ENCODE peak calls at places on chromosomes 16 and 17, in six cellular contexts. One of them, this sample, is unnamed.
A peak's percentile ranks its signal among the peaks of the same experiment; 100 is the strongest.

GRCh38 chr17:40961586-40961985 is 5.2 kb downstream of the KRT39 start:
- DNase-seq in CD8-positive, alpha-beta T cell: no peak
- DNase-seq in B cell: no peak
- DNase-seq in A549: no peak
- DNase-seq in RWPE2: no peak
- DNase-seq in sigmoid colon: no peak
- DNase-seq in this sample: no peak

GRCh38 chr16:19148189-19148588 is 19.9 kb upstream of the SYT17 start:
- DNase-seq in CD8-positive, alpha-beta T cell: no peak
- DNase-seq in A549: no peak
- DNase-seq in B cell: no peak
- DNase-seq in sigmoid colon: no peak
- DNase-seq in RWPE2: no peak
- DNase-seq in this sample: no peak

GRCh38 chr16:52613508-52613907 is 66.6 kb upstream of the TOX3 start:
- DNase-seq in CD8-positive, alpha-beta T cell: no peak
- DNase-seq in B cell: no peak
- DNase-seq in RWPE2: no peak
- DNase-seq in A549: no peak
- DNase-seq in sigmoid colon: no peak
- DNase-seq in this sample: no peak

GRCh38 chr16:2042666-2043295 is 4.9 kb downstream of the NTHL1 start:
- DNase-seq in A549: peak; percentile 44
- DNase-seq in CD8-positive, alpha-beta T cell: no peak
- DNase-seq in B cell: no peak
- DNase-seq in RWPE2: no peak
- DNase-seq in sigmoid colon: no peak
- DNase-seq in this sample: no peak

GRCh38 chr17:47728214-47728877 is 4.7 kb upstream of the TBX21 start:
- DNase-seq in RWPE2: peak; percentile 32
- DNase-seq in B cell: no peak
- DNase-seq in CD8-positive, alpha-beta T cell: no peak
- DNase-seq in sigmoid colon: no peak
- DNase-seq in A549: no peak
- DNase-seq in this sample: peak; percentile 28

GRCh38 chr16:86984975-86985655 is 332.1 kb downstream of the C16orf95 start:
- DNase-seq in RWPE2: peak; percentile 26
- DNase-seq in sigmoid colon: no peak
- DNase-seq in CD8-positive, alpha-beta T cell: no peak
- DNase-seq in A549: no peak
- DNase-seq in B cell: no peak
- DNase-seq in this sample: peak; percentile 48

GRCh38 chr17:21385281-21385845 is 9.2 kb downstream of the KCNJ12 start:
- DNase-seq in CD8-positive, alpha-beta T cell: no peak
- DNase-seq in B cell: no peak
- DNase-seq in RWPE2: no peak
- DNase-seq in A549: no peak
- DNase-seq in sigmoid colon: no peak
- DNase-seq in this sample: no peak

GRCh38 chr17:28745777-28746473 is 2.1 kb downstream of the TRAF4 start:
- DNase-seq in RWPE2: peak; percentile 95
- DNase-seq in A549: peak; percentile 55
- DNase-seq in B cell: peak; percentile 40
- DNase-seq in sigmoid colon: no peak
- DNase-seq in CD8-positive, alpha-beta T cell: no peak
- DNase-seq in this sample: peak; percentile 72

GRCh38 chr17:76404256-76404655 is 19.8 kb downstream of the SPHK1 start:
- DNase-seq in A549: no peak
- DNase-seq in CD8-positive, alpha-beta T cell: no peak
- DNase-seq in B cell: no peak
- DNase-seq in sigmoid colon: no peak
- DNase-seq in RWPE2: no peak
- DNase-seq in this sample: no peak

GRCh38 chr17:55693244-55694216 is 29.1 kb downstream of the TMEM100 start:
- DNase-seq in RWPE2: no peak
- DNase-seq in A549: no peak
- DNase-seq in CD8-positive, alpha-beta T cell: no peak
- DNase-seq in sigmoid colon: peak; percentile 77
- DNase-seq in B cell: no peak
- DNase-seq in this sample: no peak

GRCh38 chr16:75593825-75594820 is 27.9 kb downstream of the GABARAPL2 start:
- DNase-seq in A549: peak; percentile 48
- DNase-seq in CD8-positive, alpha-beta T cell: no peak
- DNase-seq in sigmoid colon: no peak
- DNase-seq in RWPE2: no peak
- DNase-seq in B cell: no peak
- DNase-seq in this sample: no peak

GRCh38 chr16:80935691-80936090 is 71.0 kb downstream of the CMC2 start:
- DNase-seq in CD8-positive, alpha-beta T cell: no peak
- DNase-seq in sigmoid colon: no peak
- DNase-seq in B cell: no peak
- DNase-seq in RWPE2: no peak
- DNase-seq in A549: no peak
- DNase-seq in this sample: no peak

GRCh38 chr17:73362697-73363096 is 50.9 kb upstream of the CDC42EP4 start:
- DNase-seq in sigmoid colon: no peak
- DNase-seq in CD8-positive, alpha-beta T cell: no peak
- DNase-seq in B cell: no peak
- DNase-seq in A549: peak; percentile 24
- DNase-seq in RWPE2: no peak
- DNase-seq in this sample: no peak

GRCh38 chr17:83080641-83081560 is 1.5 kb downstream of the METRNL start:
- DNase-seq in A549: no peak
- DNase-seq in B cell: peak; percentile 85
- DNase-seq in CD8-positive, alpha-beta T cell: peak; percentile 59
- DNase-seq in sigmoid colon: no peak
- DNase-seq in RWPE2: no peak
- DNase-seq in this sample: no peak

GRCh38 chr16:15811778-15812750 is 44.8 kb downstream of the MYH11 start:
- DNase-seq in B cell: no peak
- DNase-seq in CD8-positive, alpha-beta T cell: no peak
- DNase-seq in sigmoid colon: peak; percentile 72
- DNase-seq in RWPE2: no peak
- DNase-seq in A549: peak; percentile 69
- DNase-seq in this sample: no peak

GRCh38 chr17:49890852-49891251 is 43.0 kb upstream of the TAC4 start:
- DNase-seq in RWPE2: no peak
- DNase-seq in CD8-positive, alpha-beta T cell: no peak
- DNase-seq in B cell: no peak
- DNase-seq in A549: no peak
- DNase-seq in sigmoid colon: no peak
- DNase-seq in this sample: no peak

GRCh38 chr16:75075688-75076268 is 40.8 kb downstream of the LDHD start:
- DNase-seq in A549: no peak
- DNase-seq in sigmoid colon: no peak
- DNase-seq in B cell: no peak
- DNase-seq in CD8-positive, alpha-beta T cell: no peak
- DNase-seq in RWPE2: no peak
- DNase-seq in this sample: no peak

GRCh38 chr17:46047398-46047797 is 48.3 kb downstream of the STH start:
- DNase-seq in B cell: no peak
- DNase-seq in RWPE2: no peak
- DNase-seq in CD8-positive, alpha-beta T cell: no peak
- DNase-seq in A549: no peak
- DNase-seq in sigmoid colon: no peak
- DNase-seq in this sample: no peak

GRCh38 chr17:46045639-46046038 is 46.6 kb downstream of the STH start:
- DNase-seq in CD8-positive, alpha-beta T cell: no peak
- DNase-seq in B cell: no peak
- DNase-seq in RWPE2: no peak
- DNase-seq in A549: no peak
- DNase-seq in sigmoid colon: no peak
- DNase-seq in this sample: no peak

GRCh38 chr17:46044989-46045388 is 45.9 kb downstream of the STH start:
- DNase-seq in CD8-positive, alpha-beta T cell: no peak
- DNase-seq in A549: no peak
- DNase-seq in RWPE2: no peak
- DNase-seq in B cell: no peak
- DNase-seq in sigmoid colon: no peak
- DNase-seq in this sample: no peak

GRCh38 chr17:46044286-46044928 is 45.4 kb downstream of the STH start:
- DNase-seq in CD8-positive, alpha-beta T cell: peak; percentile 65
- DNase-seq in sigmoid colon: peak; percentile 92
- DNase-seq in B cell: peak; percentile 57
- DNase-seq in RWPE2: no peak
- DNase-seq in A549: peak; percentile 93
- DNase-seq in this sample: no peak

DNA sequence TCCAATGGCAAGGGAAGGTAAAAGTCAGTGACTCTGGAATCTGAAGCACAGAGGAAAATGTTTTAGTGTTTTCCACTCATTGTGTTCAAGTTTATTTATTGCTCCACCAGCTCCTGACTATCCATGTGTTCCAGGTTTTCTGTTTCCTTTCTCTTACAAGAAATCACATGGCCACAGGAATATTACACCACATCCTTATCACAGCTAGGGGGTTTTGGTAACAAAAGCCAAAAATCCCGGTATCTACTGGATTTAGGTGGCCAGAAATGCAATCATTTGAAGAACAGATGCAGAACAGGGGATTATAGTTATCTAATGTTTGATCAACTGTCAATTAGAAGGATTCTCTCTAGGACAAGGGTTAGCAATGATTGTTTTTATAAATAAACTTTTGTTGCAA is 47.9 kb downstream of the STH start:
- DNase-seq in CD8-positive, alpha-beta T cell: no peak
- DNase-seq in B cell: no peak
- DNase-seq in sigmoid colon: no peak
- DNase-seq in RWPE2: no peak
- DNase-seq in A549: no peak
- DNase-seq in this sample: no peak
- TF ChIP-seq CTCF in CD8-positive, alpha-beta T cell: no peak
- TF ChIP-seq CTCF in B cell: no peak
- TF ChIP-seq CTCF in sigmoid colon: no peak
- TF ChIP-seq CTCF in RWPE2: no peak
- TF ChIP-seq CTCF in A549: no peak
- TF ChIP-seq CTCF in this sample: peak; percentile 42

DNA sequence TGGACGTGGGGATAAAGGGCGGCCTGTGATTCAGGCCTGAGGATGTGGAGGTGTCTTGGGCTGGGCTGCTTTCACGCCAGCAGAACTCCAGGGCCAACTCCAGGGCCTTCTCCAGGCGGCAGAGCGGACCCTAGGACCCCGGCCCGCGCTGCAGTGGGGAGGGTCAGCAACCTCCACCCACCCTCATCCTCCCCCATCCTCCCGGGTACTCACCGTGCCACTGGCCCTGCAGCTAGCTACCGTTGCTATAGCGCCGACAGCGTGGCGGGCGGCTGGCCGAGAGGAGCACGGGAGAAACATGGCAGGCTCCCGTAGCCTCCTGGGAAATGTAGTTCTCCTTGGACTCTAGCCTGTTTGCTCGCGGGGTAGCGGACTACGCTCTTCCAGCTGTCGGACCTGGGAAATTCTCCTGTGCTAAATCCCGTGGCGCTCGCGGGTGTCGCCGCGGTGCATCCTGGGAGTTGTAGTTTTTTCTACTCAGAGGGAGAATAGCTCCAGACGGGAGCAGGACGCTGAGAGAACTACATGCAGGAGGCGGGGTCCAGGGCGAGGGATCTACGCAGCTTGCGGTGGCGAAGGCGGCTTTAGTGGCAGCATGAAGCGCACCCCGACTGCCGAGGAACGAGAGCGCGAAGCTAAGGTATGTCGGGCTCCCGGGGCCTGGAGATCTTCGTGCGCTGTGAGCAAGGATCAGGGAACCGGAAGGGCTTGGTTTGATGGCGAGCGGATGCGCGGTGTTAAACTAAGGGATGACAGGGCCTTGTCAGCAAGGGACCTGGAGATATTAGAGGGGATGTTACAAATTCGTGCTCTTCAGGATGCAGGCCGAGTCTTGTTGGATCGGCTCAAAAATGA is at the start of the genes FTO and RPGRIP1L:
- DNase-seq in RWPE2: peak; percentile 98
- DNase-seq in B cell: peak; percentile 94
- DNase-seq in A549: peak; percentile 99
- DNase-seq in CD8-positive, alpha-beta T cell: peak; percentile 96
- DNase-seq in sigmoid colon: peak; percentile 99
- DNase-seq in this sample: peak; percentile 98
- TF ChIP-seq CTCF in RWPE2: no peak
- TF ChIP-seq CTCF in B cell: no peak
- TF ChIP-seq CTCF in A549: no peak
- TF ChIP-seq CTCF in CD8-positive, alpha-beta T cell: no peak
- TF ChIP-seq CTCF in sigmoid colon: no peak
- TF ChIP-seq CTCF in this sample: peak; percentile 25

GRCh38 chr17:8282345-8282744 is 6.1 kb upstream of the RANGRF start:
- DNase-seq in RWPE2: no peak
- DNase-seq in sigmoid colon: no peak
- DNase-seq in B cell: no peak
- DNase-seq in CD8-positive, alpha-beta T cell: no peak
- DNase-seq in A549: no peak
- DNase-seq in this sample: no peak
- TF ChIP-seq CTCF in RWPE2: no peak
- TF ChIP-seq CTCF in sigmoid colon: no peak
- TF ChIP-seq CTCF in B cell: no peak
- TF ChIP-seq CTCF in CD8-positive, alpha-beta T cell: no peak
- TF ChIP-seq CTCF in A549: no peak
- TF ChIP-seq CTCF in this sample: no peak

GRCh38 chr17:33522623-33523022 is 229.5 kb upstream of the ASIC2 start:
- DNase-seq in A549: no peak
- DNase-seq in B cell: no peak
- DNase-seq in CD8-positive, alpha-beta T cell: no peak
- DNase-seq in RWPE2: no peak
- DNase-seq in sigmoid colon: no peak
- DNase-seq in this sample: no peak
- TF ChIP-seq CTCF in A549: no peak
- TF ChIP-seq CTCF in B cell: no peak
- TF ChIP-seq CTCF in CD8-positive, alpha-beta T cell: no peak
- TF ChIP-seq CTCF in RWPE2: no peak
- TF ChIP-seq CTCF in sigmoid colon: no peak
- TF ChIP-seq CTCF in this sample: no peak

GRCh38 chr17:19546289-19547065 is 12.8 kb downstream of the SLC47A1 start:
- DNase-seq in sigmoid colon: peak; percentile 75
- DNase-seq in RWPE2: no peak
- DNase-seq in CD8-positive, alpha-beta T cell: no peak
- DNase-seq in A549: no peak
- DNase-seq in B cell: peak; percentile 45
- DNase-seq in this sample: no peak
- TF ChIP-seq CTCF in sigmoid colon: peak; percentile 17
- TF ChIP-seq CTCF in RWPE2: no peak
- TF ChIP-seq CTCF in CD8-positive, alpha-beta T cell: no peak
- TF ChIP-seq CTCF in A549: no peak
- TF ChIP-seq CTCF in B cell: no peak
- TF ChIP-seq CTCF in this sample: peak; percentile 38

This sample was measured in chondrocyte.